ENCODE peak calls at places on chromosomes 12 and 14, in four cellular contexts. J, K, Z and E are unnamed samples.

GRCh38 chr14:104306450-104307040 is 168.2 kb downstream of the KIF26A start:
- DNase-seq in Z (no peak), J (no peak), K (no peak), E (no peak)

GRCh38 chr12:68481181-68481941 is 129.3 kb upstream of the RAP1B start:
- DNase-seq in J (no peak), Z (peak), K (peak), E (no peak)

GRCh38 chr12:29796823-29797263 is 13.1 kb upstream of the TMTC1 start:
- DNase-seq in K (no peak), Z (peak), J (no peak), E (peak)

GRCh38 chr14:101518611-101519048 is 42.7 kb upstream of the DIO3 start:
- DNase-seq in K (no peak), Z (no peak), J (no peak), E (no peak)

GRCh38 chr12:65524666-65525065 is 246.2 kb downstream of the MSRB3 start:
- DNase-seq in Z (peak), K (no peak), J (no peak), E (no peak)

GRCh38 chr14:49950275-49951250 is 57.7 kb downstream of the ARF6 start:
- DNase-seq in K (no peak), Z (no peak), J (no peak), E (peak)

GRCh38 chr12:89345830-89346740 is 6.2 kb downstream of the DUSP6 start:
- DNase-seq in K (peak), Z (peak), J (no peak), E (peak)

GRCh38 chr12:124487065-124487833 is 80.2 kb downstream of the NCOR2 start:
- DNase-seq in Z (no peak), J (no peak), K (no peak), E (no peak)

GRCh38 chr12:64157610-64158009 is 64.5 kb downstream of the KICS2 start:
- DNase-seq in Z (peak), K (no peak), J (no peak), E (no peak)

GRCh38 chr14:92461891-92462290 is 51.7 kb upstream of the RIN3 start:
- DNase-seq in K (no peak), Z (no peak), J (no peak), E (no peak)
- TF ChIP-seq RAD21 in K (no peak), Z (no peak), J (no peak), E (no peak)

DNA sequence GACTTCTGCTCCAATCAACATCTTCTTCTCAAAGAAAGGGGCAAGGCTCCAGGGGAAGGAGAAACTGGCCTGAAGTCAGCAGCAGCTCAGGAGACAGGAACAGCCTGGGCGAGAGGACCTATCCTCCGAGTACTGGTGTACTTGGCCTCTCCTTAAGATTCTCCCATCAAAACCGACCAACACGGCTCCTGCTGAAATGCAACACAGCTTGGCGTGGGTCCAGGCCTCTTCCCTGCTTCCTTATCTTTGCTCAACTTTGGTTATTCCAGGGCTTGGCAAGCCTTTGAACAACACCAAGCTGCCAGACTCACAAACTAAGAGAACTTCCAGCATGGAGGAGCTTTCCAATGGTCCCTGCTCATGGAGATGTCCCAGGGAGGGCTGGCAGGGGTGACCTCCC is 377.4 kb downstream of the BCL11B start:
- DNase-seq in K (no peak), J (no peak), Z (no peak), E (no peak)
- TF ChIP-seq RAD21 in K (no peak), J (no peak), Z (no peak), E (no peak)

GRCh38 chr12:32284561-32284960 is 114.8 kb upstream of the FGD4 start:
- DNase-seq in K (no peak), Z (no peak), J (no peak), E (no peak)
- TF ChIP-seq RAD21 in K (no peak), Z (no peak), J (no peak), E (no peak)

GRCh38 chr12:116881325-116881866 is at the start of gene HRK:
- DNase-seq in J (no peak), Z (no peak), K (no peak), E (no peak)

GRCh38 chr12:116880213-116880816 is 926 bp downstream of the HRK start:
- DNase-seq in Z (no peak), K (no peak), J (no peak), E (no peak)

GRCh38 chr12:116881867-116882507 is 746 bp upstream of the HRK start:
- DNase-seq in J (no peak), Z (no peak), K (no peak), E (no peak)

GRCh38 chr12:116879509-116880212 is 1.6 kb downstream of the HRK start:
- DNase-seq in J (no peak), K (no peak), Z (no peak), E (no peak)

DNA sequence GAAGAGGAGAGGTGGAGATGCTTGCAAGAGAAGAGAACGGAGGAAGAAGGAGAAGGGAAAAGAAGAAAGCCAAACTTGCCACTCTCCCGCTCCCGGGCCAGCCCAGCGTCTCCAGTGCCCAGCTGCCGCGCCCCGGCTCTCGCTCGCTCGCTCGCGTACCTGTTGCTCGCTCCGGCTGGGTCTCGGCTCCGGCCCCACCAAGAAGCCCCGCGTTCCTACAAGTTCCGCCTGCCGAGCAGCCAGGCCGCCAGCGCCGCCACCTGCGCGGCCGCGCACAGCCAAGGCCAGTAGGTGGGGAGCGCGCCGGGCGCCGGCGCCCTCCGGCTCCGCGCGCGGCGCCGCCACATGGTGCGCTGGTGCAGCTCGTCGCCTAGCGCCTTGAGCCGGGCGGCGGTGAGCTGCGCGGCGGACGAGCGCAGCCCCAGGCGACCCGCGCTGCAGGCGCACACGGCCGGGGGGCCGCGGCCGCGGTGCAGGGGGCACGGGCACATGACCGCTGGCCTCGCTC is 370 bp downstream of the HRK start:
- DNase-seq in Z (peak), J (peak), K (no peak), E (no peak)
- TF ChIP-seq RAD21 in Z (no peak), J (peak), K (no peak), E (peak)

GRCh38 chr12:23472329-23472971 is 477.0 kb downstream of the SOX5 start:
- DNase-seq in K (no peak), Z (no peak), J (no peak), E (no peak)
- TF ChIP-seq RAD21 in K (no peak), Z (no peak), J (no peak), E (no peak)

GRCh38 chr12:131222271-131223139 is 268.8 kb downstream of the ADGRD1 start:
- DNase-seq in K (peak), Z (no peak), J (no peak), E (no peak)
- TF ChIP-seq RAD21 in K (no peak), Z (no peak), J (no peak), E (no peak)

DNA sequence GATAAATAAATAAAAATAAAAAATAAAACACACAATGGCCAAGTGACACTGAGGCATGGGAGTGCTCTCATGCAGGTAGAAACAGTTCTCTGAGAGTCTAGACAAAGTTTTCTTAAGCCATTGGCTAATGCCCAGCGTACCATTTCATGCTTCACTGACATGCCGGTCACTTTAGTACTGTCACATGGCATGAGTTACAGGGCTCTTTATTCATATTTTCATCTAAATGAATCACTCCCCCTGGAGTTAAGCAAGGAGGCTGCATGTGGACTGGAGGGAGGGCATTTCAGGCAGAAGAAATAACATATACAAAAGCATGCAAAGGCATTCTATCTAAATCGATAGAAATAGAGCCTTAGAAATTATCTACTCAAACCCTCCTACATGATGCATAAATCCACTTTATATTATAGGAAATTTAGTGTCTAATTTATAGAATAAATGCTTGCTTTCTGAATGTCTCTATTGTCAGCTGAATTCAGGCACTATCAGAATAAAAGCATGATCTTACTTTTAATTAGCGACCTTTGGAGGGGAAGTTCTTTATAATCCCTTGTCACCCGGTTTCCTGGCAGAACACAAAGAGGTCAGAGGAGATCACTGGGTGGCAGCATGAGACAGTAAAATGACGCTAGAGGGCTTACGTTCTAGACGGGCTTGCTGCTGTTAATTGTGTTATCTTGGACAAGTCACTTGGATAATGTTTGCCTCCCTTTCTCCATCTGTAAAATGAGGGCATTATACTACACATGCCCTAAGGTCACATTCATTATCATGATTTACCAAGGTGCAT is 17.5 kb downstream of the DYRK4 start:
- DNase-seq in K (no peak), Z (peak), J (peak), E (no peak)
- TF ChIP-seq RAD21 in K (peak), Z (no peak), J (peak), E (no peak)

DNA sequence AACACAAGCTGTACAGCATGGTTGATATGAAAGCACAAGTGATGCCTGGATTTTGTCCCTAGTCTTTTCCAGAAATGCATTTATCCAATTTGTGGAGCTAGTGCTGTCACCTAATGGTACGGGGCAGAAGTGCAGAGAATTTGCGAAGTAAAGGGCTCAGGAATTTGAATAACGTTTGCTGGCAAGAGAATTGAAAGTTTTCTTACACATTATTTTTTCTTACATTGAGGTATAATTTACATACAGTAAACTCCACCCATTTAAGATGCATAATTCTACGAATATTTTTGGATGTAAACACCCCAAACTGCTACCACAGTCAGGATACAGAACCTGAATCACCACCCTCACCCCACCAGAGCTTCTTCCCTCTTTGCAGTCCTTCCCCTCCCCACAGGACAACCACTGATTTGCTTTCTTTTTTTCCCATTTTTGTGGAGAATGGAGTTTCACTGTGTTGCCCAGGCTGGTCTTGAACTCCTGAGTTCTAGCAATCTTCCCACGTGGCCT is 3.5 kb downstream of the AICDA start:
- DNase-seq in Z (peak), K (no peak), J (peak), E (peak)
- TF ChIP-seq RAD21 in Z (peak), K (peak), J (peak), E (peak)

DNA sequence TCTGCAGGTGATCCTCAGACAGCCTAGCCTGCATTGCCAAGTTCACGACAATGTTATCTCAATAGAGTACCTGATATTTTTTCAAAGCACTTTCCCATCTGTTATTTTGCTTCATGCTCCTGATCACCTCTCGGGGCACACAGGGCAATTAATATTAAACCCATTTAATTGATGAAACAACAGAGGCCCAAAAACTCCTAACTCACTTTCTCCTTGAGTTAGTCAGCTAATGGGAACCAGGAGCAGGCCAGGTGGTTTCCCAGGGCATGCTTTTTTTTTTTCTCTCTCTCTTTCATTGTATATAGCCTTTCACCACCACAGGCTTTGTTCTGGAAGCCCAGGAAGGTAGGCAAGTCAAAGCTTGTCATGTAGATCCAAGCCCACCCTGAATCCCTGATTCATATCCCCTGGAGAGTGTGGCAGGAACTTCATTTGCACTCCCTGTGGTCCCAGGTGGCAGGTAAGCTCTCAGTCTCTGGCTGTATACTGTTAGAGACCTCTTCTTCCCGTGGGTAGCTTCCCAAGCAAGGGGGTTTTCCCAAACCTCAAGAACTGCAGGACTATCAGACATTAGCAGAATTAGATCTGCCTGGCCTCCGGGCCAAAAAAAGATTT is 41.6 kb upstream of the MAP1LC3B2 start:
- DNase-seq in K (no peak), J (no peak), Z (no peak), E (no peak)
- TF ChIP-seq RAD21 in K (no peak), J (no peak), Z (no peak), E (no peak)